ENCODE peak calls at places on chromosomes 5 and 9, in four cellular contexts. N, H, G and O are unnamed samples.
A peak's percentile ranks its signal among the peaks of the same experiment; 100 is the strongest.

GRCh38 chr5:170388240-170388639 is 927 bp downstream of the KCNMB1 start:
- DNase-seq in G (no peak), N (no peak), H (no peak), O (no peak)

GRCh38 chr5:107388111-107388861 is 282.5 kb downstream of the EFNA5 start:
- DNase-seq in N (no peak), H (no peak), G (no peak), O (no peak)

GRCh38 chr5:73908440-73908839 is 282.4 kb downstream of the ARHGEF28 start:
- DNase-seq in H (no peak), N (no peak), G (no peak), O (no peak)

GRCh38 chr5:102807878-102808502 is 52.9 kb downstream of the PAM start:
- DNase-seq in H (no peak), N (no peak), G (no peak), O (no peak)

GRCh38 chr5:35282805-35283204 is 52.5 kb upstream of the PRLR start:
- DNase-seq in N (no peak), G (no peak), H (no peak), O (no peak)

GRCh38 chr9:111659706-111660105 is 1.7 kb upstream of the GNG10 start:
- DNase-seq in H (no peak), G (no peak), N (no peak), O (no peak)

GRCh38 chr5:150286820-150287219 is 2.8 kb downstream of the CAMK2A start:
- DNase-seq in G (no peak), H (no peak), N (no peak), O (no peak)

GRCh38 chr5:116420540-116420939 is 154.1 kb downstream of the SEMA6A start:
- DNase-seq in G (no peak), H (no peak), N (no peak), O (no peak)

GRCh38 chr5:3056901-3057300 is 305.4 kb upstream of the IRX2 start:
- DNase-seq in N (no peak), G (no peak), H (no peak), O (no peak)

GRCh38 chr5:173789031-173789920 is 98.9 kb upstream of the CPEB4 start:
- DNase-seq in G (no peak), N (no peak), H (no peak), O (peak; percentile 88)

GRCh38 chr9:95494022-95494415 is 22.8 kb downstream of the PTCH1 start:
- DNase-seq in H (peak; percentile 23), N (no peak), G (peak; percentile 46), O (no peak)

GRCh38 chr9:123556464-123557435 is 200.8 kb downstream of the CRB2 start:
- DNase-seq in G (no peak), H (no peak), N (no peak), O (no peak)

GRCh38 chr9:84301851-84302250 is 38.7 kb downstream of the SLC28A3 start:
- DNase-seq in G (no peak), H (no peak), N (no peak), O (no peak)

GRCh38 chr5:59020611-59021285 is 437.9 kb downstream of the RAB3C start:
- DNase-seq in H (no peak), G (no peak), N (no peak), O (no peak)

GRCh38 chr5:120402606-120403005 is 61.5 kb upstream of the PRR16 start:
- DNase-seq in G (no peak), N (no peak), H (no peak), O (no peak)

GRCh38 chr9:87497604-87498045 is at the start of gene DAPK1:
- DNase-seq in N (no peak), H (no peak), G (no peak), O (no peak)

GRCh38 chr5:58544195-58544594 is 38.7 kb upstream of the RAB3C start:
- DNase-seq in H (no peak), N (no peak), G (no peak), O (no peak)

GRCh38 chr9:68827833-68828744 is 123.0 kb downstream of the PIP5K1B start:
- DNase-seq in G (no peak), H (no peak), N (no peak), O (no peak)

GRCh38 chr9:24090566-24090965 is 264.5 kb upstream of the ELAVL2 start:
- DNase-seq in N (no peak), G (no peak), H (no peak), O (no peak)

GRCh38 chr9:14846871-14847311 is 63.3 kb downstream of the FREM1 start:
- DNase-seq in N (no peak), G (peak; percentile 33), H (peak; percentile 2), O (peak; percentile 44)

GRCh38 chr5:132238169-132238744 is 10.6 kb upstream of the P4HA2 start:
- DNase-seq in H (peak; percentile 50), G (peak; percentile 52), N (peak; percentile 81), O (peak; percentile 74)

GRCh38 chr5:113022661-113023060 is 46.1 kb downstream of the DCP2 start:
- DNase-seq in N (no peak), G (peak; percentile 83), H (no peak), O (no peak)

GRCh38 chr5:157387683-157388093 is 72.3 kb upstream of the NIPAL4 start:
- DNase-seq in G (no peak), H (no peak), N (no peak), O (peak; percentile 79)

GRCh38 chr5:493758-494157 is 30.5 kb downstream of the SLC9A3 start:
- DNase-seq in N (no peak), G (no peak), H (no peak), O (no peak)

GRCh38 chr5:4422247-4422646 is 717.9 kb upstream of the ADAMTS16 start:
- DNase-seq in N (no peak), H (no peak), G (no peak), O (no peak)

GRCh38 chr9:34413229-34413852 is 36.6 kb upstream of the MYORG start:
- DNase-seq in H (no peak), G (peak; percentile 13), N (peak; percentile 60), O (peak; percentile 33)

GRCh38 chr5:145975361-145976066 is 39.1 kb downstream of the SH3RF2 start:
- DNase-seq in N (no peak), G (no peak), H (no peak), O (no peak)

GRCh38 chr5:107389130-107389553 is 281.6 kb downstream of the EFNA5 start:
- DNase-seq in H (no peak), G (peak; percentile 21), N (no peak), O (no peak)

GRCh38 chr5:7396169-7397004 is 449 bp downstream of the ADCY2 start:
- DNase-seq in N (no peak), H (no peak), G (no peak), O (no peak)

GRCh38 chr5:173862047-173862477 is 26.1 kb upstream of the CPEB4 start:
- DNase-seq in G (no peak), H (no peak), N (no peak), O (no peak)

GRCh38 chr9:109910616-109911568 is 130.9 kb downstream of the PALM2AKAP2 start:
- DNase-seq in N (no peak), G (no peak), H (no peak), O (no peak)

GRCh38 chr5:180026320-180026719 is 45.2 kb downstream of the RNF130 start:
- DNase-seq in G (no peak), N (no peak), H (no peak), O (peak; percentile 22)

GRCh38 chr9:133628766-133629165 is 7.4 kb upstream of the DBH start:
- DNase-seq in G (no peak), N (no peak), H (no peak), O (no peak)
- H3K27me3 ChIP-seq in G (no peaks in the 10 kb centered on the region), N (peaks cover 13% of the 10 kb centered on the region), H (no peaks in the 10 kb centered on the region), O (peaks cover 1% of the 10 kb centered on the region)

GRCh38 chr9:3181049-3181953 is 337.4 kb upstream of the PUM3 start:
- DNase-seq in N (no peak), H (no peak), G (peak; percentile 26), O (no peak)
- H3K4me3 ChIP-seq in N (peak overlapping the region; percentile 38), H (no peak overlapping the region), G (no peak overlapping the region), O (no peak overlapping the region)

GRCh38 chr5:141875795-141876627 is 2.2 kb downstream of the PCDH1 start:
- DNase-seq in G (no peak), N (peak; percentile 81), H (no peak), O (no peak)
- H3K4me1 ChIP-seq in G (peaks cover 40% of the 10 kb centered on the region), N (peaks cover 15% of the 10 kb centered on the region), H (peaks cover 27% of the 10 kb centered on the region), O (peaks cover 16% of the 10 kb centered on the region)

DNA sequence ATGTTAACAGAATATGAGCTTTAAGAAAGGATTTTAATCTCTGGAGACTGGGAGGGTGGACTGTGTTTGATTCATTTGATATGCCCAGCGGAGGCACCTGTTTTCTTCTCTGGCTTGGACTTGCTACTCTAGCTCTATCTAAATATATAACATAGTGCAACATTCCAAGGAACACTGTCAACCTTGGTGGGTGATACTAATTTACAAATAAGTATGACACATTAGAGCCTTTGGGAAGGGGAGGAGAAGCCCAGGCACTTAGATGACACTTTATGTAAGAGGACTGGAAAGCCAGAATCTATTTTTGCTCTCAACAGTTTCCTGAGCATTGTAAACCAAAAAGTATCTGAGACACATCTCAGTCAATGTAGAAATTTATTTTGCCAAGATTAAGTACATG is 83.4 kb upstream of the SHISAL2B start:
- DNase-seq in N (no peak), H (no peak), G (no peak), O (no peak)
- H3K27me3 ChIP-seq in N (no peaks in the 10 kb centered on the region), H (no peaks in the 10 kb centered on the region), G (no peaks in the 10 kb centered on the region), O (no peaks in the 10 kb centered on the region)

GRCh38 chr9:38016375-38017120 is 52.5 kb downstream of the SHB start:
- DNase-seq in G (no peak), N (no peak), H (no peak), O (no peak)
- H3K4me3 ChIP-seq in G (no peak overlapping the region), N (no peak overlapping the region), H (no peak overlapping the region), O (no peak overlapping the region)

GRCh38 chr5:140115186-140115500 is 1.2 kb downstream of the PURA start:
- DNase-seq in N (no peak), H (no peak), G (no peak), O (no peak)

GRCh38 chr5:140118294-140118936 is 4.5 kb downstream of the PURA start:
- DNase-seq in G (no peak), H (no peak), N (no peak), O (no peak)

GRCh38 chr5:140114341-140115185 is 654 bp downstream of the PURA start:
- DNase-seq in H (peak; percentile 34), N (peak; percentile 80), G (peak; percentile 47), O (peak; percentile 83)

GRCh38 chr5:140117523-140117922 is 3.6 kb downstream of the PURA start:
- DNase-seq in G (no peak), H (no peak), N (no peak), O (no peak)

DNA sequence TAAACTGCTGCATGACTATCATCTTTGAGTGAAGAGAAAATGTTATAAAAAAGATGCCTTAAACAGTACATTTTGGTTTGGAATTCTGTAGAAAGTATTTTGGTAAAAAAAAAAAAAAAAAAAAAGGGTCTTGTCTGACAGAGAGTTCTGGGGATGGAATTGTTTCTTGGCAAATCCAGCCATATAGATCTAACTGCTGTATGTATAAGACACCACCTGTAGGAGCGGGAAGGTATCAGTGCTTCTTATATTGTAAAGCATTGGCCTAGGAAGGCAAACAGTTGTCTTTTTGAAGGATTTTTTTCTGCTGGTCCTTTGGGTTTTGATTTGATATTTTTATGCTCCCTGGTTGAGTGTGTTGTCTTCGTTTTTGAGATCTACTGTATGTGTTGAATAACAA is 2.8 kb downstream of the PURA start:
- DNase-seq in H (no peak), G (no peak), N (no peak), O (no peak)
- H3K4me1 ChIP-seq in H (peaks cover 58% of the 10 kb centered on the region), G (peaks cover 55% of the 10 kb centered on the region), N (peaks cover 17% of the 10 kb centered on the region), O (peaks cover 27% of the 10 kb centered on the region)